ENCODE peak calls at places on chromosomes 16 and 17, in nine cellular contexts. One of them, this sample, is unnamed.

GRCh38 chr16:65308506-65308905 is 186.6 kb upstream of the CDH11 start:
- DNase-seq in HCT116: no peak
- DNase-seq in PC-3: no peak
- DNase-seq in astrocyte: no peak
- DNase-seq in sigmoid colon: no peak
- DNase-seq in GM23248: no peak
- DNase-seq in small intestine: no peak
- DNase-seq in endodermal cell: no peak
- DNase-seq in tibial artery: no peak
- DNase-seq in this sample: no peak

GRCh38 chr17:301681-302299 is 50.8 kb downstream of the RPH3AL start:
- DNase-seq in HCT116: no peak
- DNase-seq in PC-3: peak; percentile 1
- DNase-seq in astrocyte: no peak
- DNase-seq in sigmoid colon: peak; percentile 62
- DNase-seq in GM23248: peak; percentile 6
- DNase-seq in small intestine: peak; percentile 69
- DNase-seq in endodermal cell: no peak
- DNase-seq in tibial artery: no peak
- DNase-seq in this sample: no peak

GRCh38 chr16:80231118-80231515 is 309.7 kb upstream of the DYNLRB2 start:
- DNase-seq in HCT116: no peak
- DNase-seq in PC-3: no peak
- DNase-seq in astrocyte: peak; percentile 16
- DNase-seq in sigmoid colon: no peak
- DNase-seq in GM23248: peak; percentile 50
- DNase-seq in small intestine: no peak
- DNase-seq in endodermal cell: no peak
- DNase-seq in tibial artery: no peak
- DNase-seq in this sample: no peak

GRCh38 chr17:34413443-34414076 is 50.5 kb upstream of the CCL1 start:
- DNase-seq in HCT116: no peak
- DNase-seq in PC-3: no peak
- DNase-seq in astrocyte: no peak
- DNase-seq in sigmoid colon: no peak
- DNase-seq in GM23248: no peak
- DNase-seq in small intestine: no peak
- DNase-seq in endodermal cell: peak; percentile 72
- DNase-seq in tibial artery: no peak
- DNase-seq in this sample: no peak

GRCh38 chr17:62206550-62206949 is 141.5 kb upstream of the MED13 start:
- DNase-seq in HCT116: no peak
- DNase-seq in PC-3: no peak
- DNase-seq in astrocyte: no peak
- DNase-seq in sigmoid colon: no peak
- DNase-seq in GM23248: no peak
- DNase-seq in small intestine: no peak
- DNase-seq in endodermal cell: no peak
- DNase-seq in tibial artery: no peak
- DNase-seq in this sample: no peak

GRCh38 chr17:16912021-16912962 is 59.6 kb downstream of the TNFRSF13B start:
- DNase-seq in HCT116: no peak
- DNase-seq in PC-3: no peak
- DNase-seq in astrocyte: no peak
- DNase-seq in sigmoid colon: peak; percentile 48
- DNase-seq in GM23248: no peak
- DNase-seq in small intestine: no peak
- DNase-seq in endodermal cell: peak; percentile 39
- DNase-seq in tibial artery: peak; percentile 32
- DNase-seq in this sample: no peak

GRCh38 chr17:38761612-38762011 is 9.1 kb downstream of the PSMB3 start:
- DNase-seq in HCT116: peak; percentile 34
- DNase-seq in PC-3: peak; percentile 34
- DNase-seq in astrocyte: no peak
- DNase-seq in sigmoid colon: no peak
- DNase-seq in GM23248: peak; percentile 48
- DNase-seq in small intestine: no peak
- DNase-seq in endodermal cell: peak; percentile 94
- DNase-seq in tibial artery: no peak
- DNase-seq in this sample: no peak

GRCh38 chr17:21042434-21043295 is at the start of gene USP22:
- DNase-seq in HCT116: no peak
- DNase-seq in PC-3: no peak
- DNase-seq in astrocyte: no peak
- DNase-seq in sigmoid colon: no peak
- DNase-seq in GM23248: peak; percentile 98
- DNase-seq in small intestine: no peak
- DNase-seq in endodermal cell: peak; percentile 100
- DNase-seq in tibial artery: no peak
- DNase-seq in this sample: peak; percentile 94

GRCh38 chr16:86222541-86222940 is 287.8 kb upstream of the FOXF1 start:
- DNase-seq in HCT116: no peak
- DNase-seq in PC-3: no peak
- DNase-seq in astrocyte: peak; percentile 55
- DNase-seq in sigmoid colon: peak; percentile 69
- DNase-seq in GM23248: peak; percentile 61
- DNase-seq in small intestine: no peak
- DNase-seq in endodermal cell: peak; percentile 62
- DNase-seq in tibial artery: no peak
- DNase-seq in this sample: no peak
- H3K4me3 ChIP-seq in HCT116: no peak overlapping the region
- H3K4me3 ChIP-seq in PC-3: no peak overlapping the region
- H3K4me3 ChIP-seq in astrocyte: peak overlapping the region; percentile 45
- H3K4me3 ChIP-seq in sigmoid colon: peak overlapping the region; percentile 21
- H3K4me3 ChIP-seq in GM23248: peak overlapping the region; percentile 62
- H3K4me3 ChIP-seq in small intestine: no peak overlapping the region
- H3K4me3 ChIP-seq in endodermal cell: no peak overlapping the region
- H3K4me3 ChIP-seq in tibial artery: no peak overlapping the region
- H3K4me3 ChIP-seq in this sample: no peak overlapping the region

GRCh38 chr16:54942353-54942943 is 11.8 kb downstream of the IRX5 start:
- DNase-seq in HCT116: no peak
- DNase-seq in PC-3: no peak
- DNase-seq in astrocyte: no peak
- DNase-seq in sigmoid colon: no peak
- DNase-seq in GM23248: no peak
- DNase-seq in small intestine: no peak
- DNase-seq in endodermal cell: no peak
- DNase-seq in tibial artery: no peak
- DNase-seq in this sample: no peak

GRCh38 chr16:54944002-54944401 is 13.3 kb downstream of the IRX5 start:
- DNase-seq in HCT116: no peak
- DNase-seq in PC-3: no peak
- DNase-seq in astrocyte: no peak
- DNase-seq in sigmoid colon: no peak
- DNase-seq in GM23248: peak; percentile 37
- DNase-seq in small intestine: no peak
- DNase-seq in endodermal cell: no peak
- DNase-seq in tibial artery: no peak
- DNase-seq in this sample: no peak

GRCh38 chr16:54947616-54948015 is 17.0 kb downstream of the IRX5 start:
- DNase-seq in HCT116: no peak
- DNase-seq in PC-3: no peak
- DNase-seq in astrocyte: no peak
- DNase-seq in sigmoid colon: no peak
- DNase-seq in GM23248: no peak
- DNase-seq in small intestine: no peak
- DNase-seq in endodermal cell: no peak
- DNase-seq in tibial artery: no peak
- DNase-seq in this sample: no peak

GRCh38 chr16:54946909-54947308 is 16.2 kb downstream of the IRX5 start:
- DNase-seq in HCT116: no peak
- DNase-seq in PC-3: no peak
- DNase-seq in astrocyte: no peak
- DNase-seq in sigmoid colon: no peak
- DNase-seq in GM23248: peak; percentile 59
- DNase-seq in small intestine: no peak
- DNase-seq in endodermal cell: no peak
- DNase-seq in tibial artery: no peak
- DNase-seq in this sample: no peak

DNA sequence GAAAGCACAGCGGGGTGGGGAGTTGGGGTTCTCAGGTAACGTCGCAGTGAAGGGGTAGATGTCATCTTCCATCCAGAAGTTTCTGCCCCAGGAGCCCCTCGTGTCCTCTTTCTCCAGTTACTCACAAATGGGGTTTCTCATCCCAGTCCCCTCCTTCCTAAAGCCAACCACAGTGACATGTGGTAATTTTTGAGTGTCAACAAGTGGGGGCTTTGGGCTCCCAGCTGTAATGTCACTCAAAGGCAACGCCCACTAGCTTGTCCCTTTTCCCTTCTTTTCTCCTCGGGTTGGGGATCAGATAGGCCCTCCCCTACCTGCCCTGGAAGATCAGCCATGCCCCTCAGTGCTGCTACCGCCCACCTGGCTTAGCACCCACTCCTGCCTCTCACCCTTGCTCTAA is 14.4 kb downstream of the IRX5 start:
- DNase-seq in HCT116: no peak
- DNase-seq in PC-3: no peak
- DNase-seq in astrocyte: no peak
- DNase-seq in sigmoid colon: no peak
- DNase-seq in GM23248: no peak
- DNase-seq in small intestine: no peak
- DNase-seq in endodermal cell: no peak
- DNase-seq in tibial artery: no peak
- DNase-seq in this sample: no peak
- H3K27me3 ChIP-seq in HCT116: peaks cover 34% of the 10 kb centered on the region
- H3K27me3 ChIP-seq in PC-3: no peaks in the 10 kb centered on the region
- H3K27me3 ChIP-seq in astrocyte: peaks cover 26% of the 10 kb centered on the region
- H3K27me3 ChIP-seq in sigmoid colon: peaks cover 20% of the 10 kb centered on the region
- H3K27me3 ChIP-seq in GM23248: no peaks in the 10 kb centered on the region
- H3K27me3 ChIP-seq in small intestine: peaks cover 20% of the 10 kb centered on the region
- H3K27me3 ChIP-seq in endodermal cell: peaks cover 89% of the 10 kb centered on the region
- H3K27me3 ChIP-seq in tibial artery: no peaks in the 10 kb centered on the region
- H3K27me3 ChIP-seq in this sample: peaks cover 4% of the 10 kb centered on the region

DNA sequence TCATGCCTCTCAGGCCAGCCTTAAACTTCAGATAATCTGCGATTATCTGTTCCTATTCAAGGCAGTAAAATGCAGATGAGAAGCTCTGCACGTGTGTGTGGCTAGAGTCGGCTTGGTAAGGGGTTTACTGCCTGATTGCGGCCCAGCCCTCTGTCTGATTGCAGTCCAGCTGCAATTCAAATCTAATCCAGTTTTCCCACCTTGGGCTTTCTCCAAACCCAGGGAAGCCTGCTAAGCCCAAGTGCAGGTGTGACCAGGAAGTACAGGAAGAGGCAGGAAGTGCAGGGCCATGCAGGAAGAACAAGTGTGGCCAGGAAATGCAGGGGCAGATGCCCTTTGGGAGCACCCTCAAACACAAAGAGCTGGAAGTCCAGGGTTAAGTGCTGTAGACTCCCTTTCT is 314.9 kb downstream of the CEP112 start:
- DNase-seq in HCT116: no peak
- DNase-seq in PC-3: no peak
- DNase-seq in astrocyte: no peak
- DNase-seq in sigmoid colon: no peak
- DNase-seq in GM23248: no peak
- DNase-seq in small intestine: peak; percentile 14
- DNase-seq in endodermal cell: no peak
- DNase-seq in tibial artery: no peak
- DNase-seq in this sample: no peak
- H3K4me1 ChIP-seq in HCT116: no peaks in the 10 kb centered on the region
- H3K4me1 ChIP-seq in PC-3: no peaks in the 10 kb centered on the region
- H3K4me1 ChIP-seq in astrocyte: no peaks in the 10 kb centered on the region
- H3K4me1 ChIP-seq in sigmoid colon: no peaks in the 10 kb centered on the region
- H3K4me1 ChIP-seq in GM23248: no peaks in the 10 kb centered on the region
- H3K4me1 ChIP-seq in small intestine: no peaks in the 10 kb centered on the region
- H3K4me1 ChIP-seq in endodermal cell: no peaks in the 10 kb centered on the region
- H3K4me1 ChIP-seq in tibial artery: no peaks in the 10 kb centered on the region
- H3K4me1 ChIP-seq in this sample: no peaks in the 10 kb centered on the region

GRCh38 chr16:275041-275621 is 613 bp downstream of the RGS11 start:
- DNase-seq in HCT116: no peak
- DNase-seq in PC-3: no peak
- DNase-seq in astrocyte: no peak
- DNase-seq in sigmoid colon: no peak
- DNase-seq in GM23248: peak; percentile 38
- DNase-seq in small intestine: peak; percentile 53
- DNase-seq in endodermal cell: peak; percentile 79
- DNase-seq in tibial artery: no peak
- DNase-seq in this sample: peak; percentile 20
- H3K4me3 ChIP-seq in HCT116: no peak overlapping the region
- H3K4me3 ChIP-seq in PC-3: peak overlapping the region; percentile 52
- H3K4me3 ChIP-seq in astrocyte: no peak overlapping the region
- H3K4me3 ChIP-seq in sigmoid colon: peak overlapping the region; percentile 60
- H3K4me3 ChIP-seq in GM23248: peak overlapping the region; percentile 59
- H3K4me3 ChIP-seq in small intestine: peak overlapping the region; percentile 42
- H3K4me3 ChIP-seq in endodermal cell: no peak overlapping the region
- H3K4me3 ChIP-seq in tibial artery: peak overlapping the region; percentile 51
- H3K4me3 ChIP-seq in this sample: peak overlapping the region; percentile 27

DNA sequence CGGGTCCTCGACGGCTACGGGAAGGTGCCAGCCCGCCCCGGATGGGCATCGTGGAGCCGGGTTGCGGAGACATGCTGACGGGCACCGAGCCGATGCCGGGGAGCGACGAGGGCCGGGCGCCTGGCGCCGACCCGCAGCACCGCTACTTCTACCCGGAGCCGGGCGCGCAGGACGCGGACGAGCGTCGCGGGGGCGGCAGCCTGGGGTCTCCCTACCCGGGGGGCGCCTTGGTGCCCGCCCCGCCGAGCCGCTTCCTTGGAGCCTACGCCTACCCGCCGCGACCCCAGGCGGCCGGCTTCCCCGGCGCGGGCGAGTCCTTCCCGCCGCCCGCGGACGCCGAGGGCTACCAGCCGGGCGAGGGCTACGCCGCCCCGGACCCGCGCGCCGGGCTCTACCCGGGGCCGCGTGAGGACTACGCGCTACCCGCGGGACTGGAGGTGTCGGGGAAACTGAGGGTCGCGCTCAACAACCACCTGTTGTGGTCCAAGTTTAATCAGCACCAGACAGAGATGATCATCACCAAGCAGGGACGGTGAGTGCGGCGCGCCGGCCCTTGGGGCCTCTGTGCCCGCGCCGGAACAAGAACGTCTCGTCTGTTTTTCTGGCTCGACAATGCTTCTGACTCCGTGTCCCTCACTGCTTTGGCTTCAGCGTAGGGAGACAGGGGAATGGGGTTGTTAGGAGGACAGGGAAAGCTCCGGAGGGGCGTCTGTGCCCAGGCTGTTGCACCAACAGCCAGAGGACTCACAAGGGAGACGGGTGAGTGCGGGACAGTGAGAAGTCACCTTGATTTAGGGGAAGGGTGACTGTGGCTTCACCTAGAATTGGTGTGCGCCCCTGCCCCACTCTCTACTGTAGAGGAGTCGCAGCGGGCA is 615 bp downstream of the TBX21 start:
- DNase-seq in HCT116: no peak
- DNase-seq in PC-3: no peak
- DNase-seq in astrocyte: no peak
- DNase-seq in sigmoid colon: peak; percentile 58
- DNase-seq in GM23248: peak; percentile 21
- DNase-seq in small intestine: no peak
- DNase-seq in endodermal cell: peak; percentile 76
- DNase-seq in tibial artery: peak; percentile 61
- DNase-seq in this sample: no peak
- H3K27me3 ChIP-seq in HCT116: peaks cover 6% of the 10 kb centered on the region
- H3K27me3 ChIP-seq in PC-3: no peaks in the 10 kb centered on the region
- H3K27me3 ChIP-seq in astrocyte: peaks cover 73% of the 10 kb centered on the region
- H3K27me3 ChIP-seq in sigmoid colon: peaks cover 32% of the 10 kb centered on the region
- H3K27me3 ChIP-seq in GM23248: peaks cover 62% of the 10 kb centered on the region
- H3K27me3 ChIP-seq in small intestine: peaks cover 5% of the 10 kb centered on the region
- H3K27me3 ChIP-seq in endodermal cell: peaks cover 78% of the 10 kb centered on the region
- H3K27me3 ChIP-seq in tibial artery: no peaks in the 10 kb centered on the region
- H3K27me3 ChIP-seq in this sample: no peaks in the 10 kb centered on the region

GRCh38 chr17:59152925-59153324 is 2.1 kb downstream of the SKA2 start:
- DNase-seq in HCT116: no peak
- DNase-seq in PC-3: no peak
- DNase-seq in astrocyte: no peak
- DNase-seq in sigmoid colon: no peak
- DNase-seq in GM23248: no peak
- DNase-seq in small intestine: no peak
- DNase-seq in endodermal cell: no peak
- DNase-seq in tibial artery: no peak
- DNase-seq in this sample: no peak
- H3K4me1 ChIP-seq in HCT116: peaks cover 19% of the 10 kb centered on the region
- H3K4me1 ChIP-seq in PC-3: peaks cover 52% of the 10 kb centered on the region
- H3K4me1 ChIP-seq in astrocyte: peaks cover 27% of the 10 kb centered on the region
- H3K4me1 ChIP-seq in sigmoid colon: peaks cover 19% of the 10 kb centered on the region
- H3K4me1 ChIP-seq in GM23248: peaks cover 38% of the 10 kb centered on the region
- H3K4me1 ChIP-seq in small intestine: no peaks in the 10 kb centered on the region
- H3K4me1 ChIP-seq in endodermal cell: peaks cover 10% of the 10 kb centered on the region
- H3K4me1 ChIP-seq in tibial artery: no peaks in the 10 kb centered on the region
- H3K4me1 ChIP-seq in this sample: peaks cover 15% of the 10 kb centered on the region